ENCODE peak calls at places on chromosomes 11 and 22, in eight cellular contexts. I is substantia nigra; C is HEK293T; W is activated T-helper 1 cell treated with Interleukin-2 at 50 U/mL for 16 hours; A is AG10803; G is stimulated activated CD4-positive, alpha-beta T cell treated with anti-CD3 and anti-CD28 coated beads, Interleukin-4, amount 100 ng/mL, for 4 hours; S is ELR; X is bronchial epithelial cell. O is an unnamed sample.

GRCh38 chr22:21942407-21942895 is 10.2 kb downstream of the PPM1F start:
- DNase-seq in C (no peak), W (no peak), I (peak), A (peak), G (no peak), X (peak), S (peak), O (peak)

GRCh38 chr11:30585892-30586250 is 282 bp downstream of the MPPED2 start:
- DNase-seq in W (no peak), X (no peak), G (no peak), A (no peak), I (peak), C (peak), S (no peak), O (peak)

GRCh38 chr11:126573325-126574076 is 218.0 kb downstream of the ST3GAL4 start:
- DNase-seq in I (no peak), W (no peak), S (no peak), G (no peak), C (peak), A (no peak), X (no peak), O (no peak)

GRCh38 chr11:47946682-47947575 is 33.4 kb upstream of the PTPRJ start:
- DNase-seq in X (peak), C (peak), A (peak), I (no peak), G (peak), W (no peak), S (peak), O (peak)

GRCh38 chr11:117335399-117335798 is 7.7 kb downstream of the CEP164 start:
- DNase-seq in S (no peak), C (no peak), I (no peak), W (no peak), A (no peak), X (no peak), G (no peak), O (no peak)

GRCh38 chr11:79381036-79381435 is 59.8 kb downstream of the TENM4 start:
- DNase-seq in G (no peak), W (no peak), I (no peak), X (no peak), S (no peak), A (no peak), C (no peak), O (no peak)

GRCh38 chr22:46748948-46749681 is 11.1 kb upstream of the CERK start:
- DNase-seq in G (no peak), X (peak), I (no peak), W (peak), A (peak), C (no peak), S (peak), O (peak)

GRCh38 chr11:63663809-63664208 is 7.4 kb downstream of the ATL3 start:
- DNase-seq in I (no peak), X (peak), G (no peak), C (no peak), A (peak), S (peak), W (no peak), O (peak)

GRCh38 chr11:86013718-86014117 is 55.2 kb downstream of the PICALM start:
- DNase-seq in I (no peak), C (no peak), X (no peak), A (no peak), S (no peak), W (no peak), G (no peak), O (no peak)

GRCh38 chr22:37996515-37997246 is 12.3 kb upstream of the SOX10 start:
- DNase-seq in G (no peak), X (no peak), S (no peak), C (no peak), I (no peak), A (no peak), W (no peak), O (no peak)

GRCh38 chr22:20086101-20086599 is 6.1 kb downstream of the DGCR8 start:
- DNase-seq in S (no peak), W (no peak), C (no peak), G (no peak), X (no peak), I (no peak), A (no peak), O (no peak)

GRCh38 chr11:111823629-111824028 is 47.8 kb downstream of the ALG9 start:
- DNase-seq in X (no peak), C (no peak), A (no peak), G (no peak), I (no peak), W (no peak), S (no peak), O (no peak)

GRCh38 chr22:20509344-20510047 is 2.1 kb downstream of the MED15 start:
- DNase-seq in I (peak), X (peak), C (peak), S (peak), G (peak), A (peak), W (no peak), O (peak)

GRCh38 chr11:33620423-33621120 is 80.1 kb downstream of the C11orf91 start:
- DNase-seq in I (no peak), S (peak), G (no peak), C (no peak), X (peak), A (peak), W (no peak), O (peak)

GRCh38 chr11:127105578-127105977 is 105.0 kb upstream of the KIRREL3 start:
- DNase-seq in A (no peak), G (no peak), W (no peak), C (no peak), S (no peak), I (no peak), X (no peak), O (no peak)

GRCh38 chr11:9745411-9746211 is 81.7 kb downstream of the SWAP70 start:
- DNase-seq in C (no peak), X (no peak), I (no peak), A (no peak), G (no peak), W (no peak), S (no peak), O (no peak)

GRCh38 chr11:69218946-69219720 is 63.4 kb downstream of the SMIM38 start:
- DNase-seq in C (no peak), S (no peak), A (no peak), X (no peak), I (no peak), W (no peak), G (no peak), O (no peak)

GRCh38 chr11:77471520-77472234 is 2.2 kb downstream of the PAK1 start:
- DNase-seq in S (peak), W (no peak), I (no peak), G (no peak), C (peak), X (peak), A (no peak), O (no peak)

GRCh38 chr11:86152006-86152862 is 83.3 kb upstream of the PICALM start:
- DNase-seq in C (no peak), X (peak), G (no peak), W (no peak), I (peak), A (peak), S (peak), O (peak)

GRCh38 chr11:120121336-120121735 is 16.6 kb downstream of the TRIM29 start:
- DNase-seq in W (no peak), X (peak), I (no peak), C (no peak), A (no peak), G (no peak), S (no peak), O (no peak)

GRCh38 chr11:1746516-1746931 is 3.9 kb downstream of the IFITM10 start:
- DNase-seq in C (no peak), A (no peak), W (no peak), I (no peak), X (peak), S (no peak), G (no peak), O (no peak)

GRCh38 chr22:24567668-24568067 is 11.9 kb downstream of the SNRPD3 start:
- DNase-seq in C (no peak), S (no peak), A (no peak), X (no peak), G (no peak), W (no peak), I (no peak), O (no peak)

GRCh38 chr11:95516786-95517185 is 272.8 kb downstream of the FAM76B start:
- DNase-seq in G (no peak), A (peak), I (no peak), S (peak), X (peak), C (no peak), W (no peak), O (peak)

GRCh38 chr11:12694182-12694531 is 19.9 kb downstream of the TEAD1 start:
- DNase-seq in S (no peak), X (peak), A (no peak), I (no peak), G (no peak), W (no peak), C (no peak), O (no peak)

GRCh38 chr11:63179446-63180068 is 35.5 kb upstream of the SLC22A24 start:
- DNase-seq in X (no peak), W (no peak), A (no peak), G (no peak), C (no peak), S (no peak), I (no peak), O (no peak)

GRCh38 chr11:32829680-32830412 is at the start of gene PRRG4:
- DNase-seq in I (peak), X (peak), C (peak), S (peak), G (peak), W (no peak), A (peak), O (peak)

GRCh38 chr22:42277988-42278776 is 7.7 kb upstream of the TCF20 start:
- DNase-seq in C (no peak), I (no peak), W (no peak), G (no peak), S (no peak), A (no peak), X (no peak), O (no peak)

GRCh38 chr22:38104084-38104483 is 6.4 kb downstream of the BAIAP2L2 start:
- DNase-seq in C (peak), A (no peak), W (no peak), X (peak), I (no peak), G (no peak), S (peak), O (peak)

GRCh38 chr22:24506802-24507438 is 11.8 kb downstream of the UPB1 start:
- DNase-seq in C (no peak), I (no peak), W (no peak), A (peak), S (peak), G (no peak), X (peak), O (no peak)

GRCh38 chr11:36729765-36730164 is 131.7 kb upstream of the RAG2 start:
- DNase-seq in I (no peak), C (no peak), S (no peak), G (no peak), W (no peak), X (no peak), A (no peak), O (no peak)

GRCh38 chr11:32437406-32438345 is 2.3 kb upstream of the WT1 start:
- DNase-seq in A (no peak), C (no peak), S (no peak), W (no peak), G (no peak), I (no peak), X (no peak), O (no peak)

O was measured in AG20443.